ENCODE peak calls at places on chromosomes 11 and 22, in ten cellular contexts. C, M, Y, Z, U, G, P, D, I and H are unnamed samples.

GRCh38 chr11:90218606-90219005 is 4.2 kb downstream of the CHORDC1 start:
- DNase-seq in C (peak), M (peak), Y (no peak), Z (no peak), U (no peak), G (no peak), P (no peak), D (no peak), I (no peak), H (no peak)

GRCh38 chr22:47014946-47015345 is 252.5 kb downstream of the TBC1D22A start:
- DNase-seq in C (no peak), M (no peak), Y (no peak), Z (no peak), U (no peak), G (no peak), P (no peak), D (no peak), I (no peak), H (no peak)

GRCh38 chr11:76339217-76339616 is 41.7 kb downstream of the THAP12 start:
- DNase-seq in C (peak), M (peak), Y (no peak), Z (no peak), U (peak), G (no peak), P (peak), D (peak), I (no peak), H (peak)

GRCh38 chr11:41459602-41460405 is at the start of gene LRRC4C:
- DNase-seq in C (no peak), M (no peak), Y (no peak), Z (no peak), U (no peak), G (no peak), P (no peak), D (no peak), I (no peak), H (no peak)

GRCh38 chr11:43327987-43328386 is 16.2 kb downstream of the API5 start:
- DNase-seq in C (no peak), M (no peak), Y (no peak), Z (peak), U (peak), G (no peak), P (no peak), D (peak), I (peak), H (peak)

GRCh38 chr11:62710001-62710345 is 2.5 kb downstream of the GNG3 start:
- DNase-seq in C (no peak), M (no peak), Y (no peak), Z (no peak), U (no peak), G (no peak), P (peak), D (no peak), I (no peak), H (peak)

GRCh38 chr22:36252754-36253522 is at the start of gene APOL1:
- DNase-seq in C (no peak), M (peak), Y (peak), Z (no peak), U (no peak), G (peak), P (peak), D (no peak), I (peak), H (peak)

GRCh38 chr11:130531061-130531460 is 82.6 kb downstream of the ADAMTS15 start:
- DNase-seq in C (no peak), M (no peak), Y (no peak), Z (no peak), U (no peak), G (no peak), P (no peak), D (no peak), I (no peak), H (no peak)

GRCh38 chr22:23183107-23183698 is 2.9 kb downstream of the BCR start:
- DNase-seq in C (no peak), M (peak), Y (no peak), Z (no peak), U (no peak), G (peak), P (peak), D (peak), I (peak), H (peak)

GRCh38 chr11:18706330-18707243 is 8.0 kb downstream of the TMEM86A start:
- DNase-seq in C (no peak), M (peak), Y (no peak), Z (no peak), U (no peak), G (peak), P (peak), D (no peak), I (peak), H (peak)

GRCh38 chr22:22941831-22942510 is 54.4 kb downstream of the IGLL5 start:
- DNase-seq in C (no peak), M (no peak), Y (no peak), Z (no peak), U (no peak), G (no peak), P (no peak), D (no peak), I (no peak), H (no peak)

GRCh38 chr11:1083621-1084551 is 9.2 kb downstream of the MUC2 start:
- DNase-seq in C (no peak), M (peak), Y (no peak), Z (no peak), U (no peak), G (peak), P (peak), D (no peak), I (peak), H (no peak)

GRCh38 chr11:110095554-110095953 is 2.4 kb downstream of the ZC3H12C start:
- DNase-seq in C (no peak), M (no peak), Y (no peak), Z (no peak), U (no peak), G (no peak), P (no peak), D (no peak), I (peak), H (no peak)

GRCh38 chr22:43128116-43128515 is 15.1 kb downstream of the MCAT start:
- DNase-seq in C (no peak), M (no peak), Y (no peak), Z (no peak), U (no peak), G (peak), P (no peak), D (no peak), I (no peak), H (no peak)
- H3K4me3 ChIP-seq in C (no peak), M (no peak), Y (no peak), Z (no peak), U (no peak), G (no peak), P (no peak), D (no peak), I (peak), H (no peak)

DNA sequence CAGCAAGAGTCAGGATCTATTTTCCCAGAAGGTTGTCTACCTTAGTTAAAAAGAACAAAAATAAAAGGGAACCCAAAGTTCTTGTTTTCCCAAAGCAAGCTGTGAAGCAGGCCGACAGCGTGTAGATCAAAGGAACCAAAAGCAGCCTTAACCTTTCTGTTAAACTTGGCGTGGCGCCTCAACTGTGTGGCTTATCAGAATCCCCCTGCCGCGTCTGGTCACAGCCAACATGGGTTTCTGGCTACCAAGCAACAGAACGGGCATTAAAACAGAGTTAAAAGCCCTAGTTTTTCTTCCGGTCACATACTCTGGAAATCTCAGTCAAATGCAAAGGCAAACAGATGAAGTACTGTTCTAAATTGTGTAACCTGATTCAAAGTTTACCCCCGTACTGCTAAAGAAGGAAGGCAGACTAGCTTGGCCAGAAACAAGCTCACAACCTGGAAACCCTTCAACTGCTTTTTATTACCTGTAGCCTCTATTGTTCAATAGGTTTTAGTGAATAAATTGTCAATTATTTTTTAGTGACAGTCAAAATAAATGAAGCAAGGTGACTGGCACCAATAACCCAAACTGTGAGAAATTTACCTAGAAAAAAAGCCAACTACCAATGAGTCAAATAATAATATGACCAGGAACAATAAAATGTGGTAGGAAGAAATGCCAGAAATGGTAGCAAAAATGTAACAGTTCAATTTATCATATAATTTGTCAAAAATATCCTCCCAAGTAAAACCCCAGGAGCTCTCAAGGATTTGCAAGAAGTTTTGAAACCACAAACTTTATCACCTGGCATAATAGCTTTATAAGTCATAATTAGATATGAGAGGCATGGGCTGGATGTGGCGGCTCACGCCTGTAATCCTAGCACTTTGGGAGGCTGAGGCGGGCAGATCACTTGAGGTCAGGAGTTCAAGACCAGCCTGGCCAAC is 21.4 kb downstream of the CHKA start:
- DNase-seq in C (no peak), M (peak), Y (peak), Z (no peak), U (no peak), G (no peak), P (peak), D (no peak), I (no peak), H (peak)
- H3K4me3 ChIP-seq in C (peak), M (no peak), Y (peak), Z (no peak), U (no peak), G (no peak), P (peak), D (no peak), I (no peak), H (no peak)

GRCh38 chr11:15074206-15075161 is 1.1 kb downstream of the CALCB start:
- DNase-seq in C (peak), M (peak), Y (no peak), Z (peak), U (no peak), G (peak), P (peak), D (no peak), I (peak), H (peak)
- H3K4me3 ChIP-seq in C (no peak), M (peak), Y (no peak), Z (peak), U (peak), G (no peak), P (peak), D (peak), I (no peak), H (no peak)

GRCh38 chr22:32801436-32802290 is at the start of gene TIMP3:
- DNase-seq in C (peak), M (peak), Y (no peak), Z (no peak), U (no peak), G (peak), P (peak), D (no peak), I (no peak), H (peak)
- H3K4me3 ChIP-seq in C (peak), M (peak), Y (no peak), Z (no peak), U (peak), G (peak), P (peak), D (peak), I (peak), H (peak)

GRCh38 chr11:60454212-60454611 is 1.4 kb upstream of the MS4A1 start:
- DNase-seq in C (no peak), M (no peak), Y (peak), Z (no peak), U (no peak), G (no peak), P (no peak), D (no peak), I (no peak), H (no peak)
- H3K4me3 ChIP-seq in C (no peak), M (no peak), Y (no peak), Z (no peak), U (no peak), G (no peak), P (no peak), D (no peak), I (no peak), H (no peak)

GRCh38 chr11:128519353-128519752 is 68.0 kb downstream of the ETS1 start:
- DNase-seq in C (no peak), M (no peak), Y (no peak), Z (no peak), U (no peak), G (no peak), P (no peak), D (no peak), I (no peak), H (no peak)
- H3K4me3 ChIP-seq in C (peak), M (peak), Y (peak), Z (peak), U (peak), G (no peak), P (peak), D (peak), I (no peak), H (peak)

DNA sequence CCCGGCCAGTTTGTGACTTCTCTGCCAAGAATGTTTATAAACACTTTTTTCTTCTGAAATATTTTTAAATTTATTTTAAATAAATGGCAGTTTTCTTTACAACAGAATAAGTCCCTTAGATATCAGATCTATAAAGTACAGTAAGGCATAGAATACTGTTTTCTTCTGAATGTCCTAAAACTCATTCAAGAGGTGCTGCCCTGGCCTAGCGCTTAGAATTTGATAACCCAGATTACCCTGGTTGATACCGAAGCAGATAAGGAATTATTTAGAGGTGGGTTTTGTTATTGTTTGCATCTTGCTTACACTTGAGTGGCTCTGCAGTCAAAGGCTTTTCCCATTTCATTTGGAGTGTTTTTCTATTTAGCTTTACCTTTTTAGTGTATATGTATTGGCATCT is 1.1 kb downstream of the ACAD8 start:
- DNase-seq in C (no peak), M (no peak), Y (no peak), Z (no peak), U (no peak), G (no peak), P (no peak), D (no peak), I (no peak), H (no peak)
- H3K4me3 ChIP-seq in C (peak), M (peak), Y (peak), Z (peak), U (peak), G (no peak), P (peak), D (peak), I (peak), H (peak)